ENCODE peak calls at places on chromosome 3, in ten cellular contexts. One of them, this sample, is unnamed.

GRCh38 chr3:43473228-43473627 is 148.6 kb downstream of the ANO10 start:
- DNase-seq in anterior cingulate cortex: no peak
- DNase-seq in cardiac fibroblast: no peak
- DNase-seq in fibroblast of lung: no peak
- DNase-seq in activated CD4-positive, alpha-beta T cell treated with anti-CD3 and anti-CD28 coated beads, Interleukin-2, amount 50 U/mL, for 1 hour: no peak
- DNase-seq in CD8-positive, alpha-beta T cell: no peak
- DNase-seq in fibroblast of mammary gland: no peak
- DNase-seq in right cardiac atrium: no peak
- DNase-seq in stimulated activated CD4-positive, alpha-beta T cell treated with anti-CD3 and anti-CD28 coated beads, Interleukin-15, amount 100 ng/mL, for 24 hours: no peak
- DNase-seq in AG08395: no peak
- DNase-seq in this sample: no peak

GRCh38 chr3:105967117-105967516 is 98.3 kb upstream of the CBLB start:
- DNase-seq in anterior cingulate cortex: no peak
- DNase-seq in cardiac fibroblast: peak; percentile 45
- DNase-seq in fibroblast of lung: peak; percentile 39
- DNase-seq in activated CD4-positive, alpha-beta T cell treated with anti-CD3 and anti-CD28 coated beads, Interleukin-2, amount 50 U/mL, for 1 hour: no peak
- DNase-seq in CD8-positive, alpha-beta T cell: no peak
- DNase-seq in fibroblast of mammary gland: peak; percentile 16
- DNase-seq in right cardiac atrium: no peak
- DNase-seq in stimulated activated CD4-positive, alpha-beta T cell treated with anti-CD3 and anti-CD28 coated beads, Interleukin-15, amount 100 ng/mL, for 24 hours: no peak
- DNase-seq in AG08395: no peak
- DNase-seq in this sample: no peak

GRCh38 chr3:160629491-160629890 is 47.5 kb upstream of the ARL14 start:
- DNase-seq in anterior cingulate cortex: no peak
- DNase-seq in cardiac fibroblast: no peak
- DNase-seq in fibroblast of lung: no peak
- DNase-seq in activated CD4-positive, alpha-beta T cell treated with anti-CD3 and anti-CD28 coated beads, Interleukin-2, amount 50 U/mL, for 1 hour: no peak
- DNase-seq in CD8-positive, alpha-beta T cell: no peak
- DNase-seq in fibroblast of mammary gland: no peak
- DNase-seq in right cardiac atrium: no peak
- DNase-seq in stimulated activated CD4-positive, alpha-beta T cell treated with anti-CD3 and anti-CD28 coated beads, Interleukin-15, amount 100 ng/mL, for 24 hours: no peak
- DNase-seq in AG08395: no peak
- DNase-seq in this sample: no peak

GRCh38 chr3:58559586-58559985 is 17.6 kb downstream of the FAM107A start:
- DNase-seq in anterior cingulate cortex: no peak
- DNase-seq in cardiac fibroblast: no peak
- DNase-seq in fibroblast of lung: no peak
- DNase-seq in activated CD4-positive, alpha-beta T cell treated with anti-CD3 and anti-CD28 coated beads, Interleukin-2, amount 50 U/mL, for 1 hour: no peak
- DNase-seq in CD8-positive, alpha-beta T cell: no peak
- DNase-seq in fibroblast of mammary gland: no peak
- DNase-seq in right cardiac atrium: no peak
- DNase-seq in stimulated activated CD4-positive, alpha-beta T cell treated with anti-CD3 and anti-CD28 coated beads, Interleukin-15, amount 100 ng/mL, for 24 hours: no peak
- DNase-seq in AG08395: no peak
- DNase-seq in this sample: peak; percentile 28

GRCh38 chr3:175335229-175335628 is 476.1 kb downstream of the NAALADL2 start:
- DNase-seq in anterior cingulate cortex: no peak
- DNase-seq in cardiac fibroblast: no peak
- DNase-seq in fibroblast of lung: no peak
- DNase-seq in activated CD4-positive, alpha-beta T cell treated with anti-CD3 and anti-CD28 coated beads, Interleukin-2, amount 50 U/mL, for 1 hour: no peak
- DNase-seq in CD8-positive, alpha-beta T cell: no peak
- DNase-seq in fibroblast of mammary gland: no peak
- DNase-seq in right cardiac atrium: no peak
- DNase-seq in stimulated activated CD4-positive, alpha-beta T cell treated with anti-CD3 and anti-CD28 coated beads, Interleukin-15, amount 100 ng/mL, for 24 hours: no peak
- DNase-seq in AG08395: no peak
- DNase-seq in this sample: no peak

GRCh38 chr3:155442066-155442465 is 148.6 kb upstream of the STRIT1 start:
- DNase-seq in anterior cingulate cortex: no peak
- DNase-seq in cardiac fibroblast: peak; percentile 57
- DNase-seq in fibroblast of lung: no peak
- DNase-seq in activated CD4-positive, alpha-beta T cell treated with anti-CD3 and anti-CD28 coated beads, Interleukin-2, amount 50 U/mL, for 1 hour: no peak
- DNase-seq in CD8-positive, alpha-beta T cell: no peak
- DNase-seq in fibroblast of mammary gland: peak; percentile 65
- DNase-seq in right cardiac atrium: no peak
- DNase-seq in stimulated activated CD4-positive, alpha-beta T cell treated with anti-CD3 and anti-CD28 coated beads, Interleukin-15, amount 100 ng/mL, for 24 hours: no peak
- DNase-seq in AG08395: no peak
- DNase-seq in this sample: no peak

GRCh38 chr3:28348286-28348636 is 260 bp upstream of the ZCWPW2 start:
- DNase-seq in anterior cingulate cortex: no peak
- DNase-seq in cardiac fibroblast: peak; percentile 96
- DNase-seq in fibroblast of lung: no peak
- DNase-seq in activated CD4-positive, alpha-beta T cell treated with anti-CD3 and anti-CD28 coated beads, Interleukin-2, amount 50 U/mL, for 1 hour: no peak
- DNase-seq in CD8-positive, alpha-beta T cell: peak; percentile 90
- DNase-seq in fibroblast of mammary gland: peak; percentile 95
- DNase-seq in right cardiac atrium: peak; percentile 95
- DNase-seq in stimulated activated CD4-positive, alpha-beta T cell treated with anti-CD3 and anti-CD28 coated beads, Interleukin-15, amount 100 ng/mL, for 24 hours: no peak
- DNase-seq in AG08395: peak; percentile 86
- DNase-seq in this sample: no peak

GRCh38 chr3:108518895-108519294 is 8.5 kb upstream of the MYH15 start:
- DNase-seq in anterior cingulate cortex: no peak
- DNase-seq in cardiac fibroblast: peak; percentile 28
- DNase-seq in fibroblast of lung: no peak
- DNase-seq in activated CD4-positive, alpha-beta T cell treated with anti-CD3 and anti-CD28 coated beads, Interleukin-2, amount 50 U/mL, for 1 hour: no peak
- DNase-seq in CD8-positive, alpha-beta T cell: no peak
- DNase-seq in fibroblast of mammary gland: peak; percentile 18
- DNase-seq in right cardiac atrium: no peak
- DNase-seq in stimulated activated CD4-positive, alpha-beta T cell treated with anti-CD3 and anti-CD28 coated beads, Interleukin-15, amount 100 ng/mL, for 24 hours: no peak
- DNase-seq in AG08395: no peak
- DNase-seq in this sample: no peak

GRCh38 chr3:183490653-183491052 is 62.2 kb upstream of the MCF2L2 start:
- DNase-seq in anterior cingulate cortex: no peak
- DNase-seq in cardiac fibroblast: peak; percentile 55
- DNase-seq in fibroblast of lung: no peak
- DNase-seq in activated CD4-positive, alpha-beta T cell treated with anti-CD3 and anti-CD28 coated beads, Interleukin-2, amount 50 U/mL, for 1 hour: no peak
- DNase-seq in CD8-positive, alpha-beta T cell: no peak
- DNase-seq in fibroblast of mammary gland: no peak
- DNase-seq in right cardiac atrium: no peak
- DNase-seq in stimulated activated CD4-positive, alpha-beta T cell treated with anti-CD3 and anti-CD28 coated beads, Interleukin-15, amount 100 ng/mL, for 24 hours: no peak
- DNase-seq in AG08395: no peak
- DNase-seq in this sample: no peak

GRCh38 chr3:152970851-152971250 is 135.9 kb downstream of the P2RY1 start:
- DNase-seq in anterior cingulate cortex: no peak
- DNase-seq in cardiac fibroblast: no peak
- DNase-seq in fibroblast of lung: no peak
- DNase-seq in activated CD4-positive, alpha-beta T cell treated with anti-CD3 and anti-CD28 coated beads, Interleukin-2, amount 50 U/mL, for 1 hour: no peak
- DNase-seq in CD8-positive, alpha-beta T cell: no peak
- DNase-seq in fibroblast of mammary gland: no peak
- DNase-seq in right cardiac atrium: no peak
- DNase-seq in stimulated activated CD4-positive, alpha-beta T cell treated with anti-CD3 and anti-CD28 coated beads, Interleukin-15, amount 100 ng/mL, for 24 hours: no peak
- DNase-seq in AG08395: no peak
- DNase-seq in this sample: no peak

GRCh38 chr3:158260392-158260791 is 150.5 kb downstream of the RSRC1 start:
- DNase-seq in anterior cingulate cortex: no peak
- DNase-seq in cardiac fibroblast: no peak
- DNase-seq in fibroblast of lung: no peak
- DNase-seq in activated CD4-positive, alpha-beta T cell treated with anti-CD3 and anti-CD28 coated beads, Interleukin-2, amount 50 U/mL, for 1 hour: no peak
- DNase-seq in CD8-positive, alpha-beta T cell: no peak
- DNase-seq in fibroblast of mammary gland: no peak
- DNase-seq in right cardiac atrium: no peak
- DNase-seq in stimulated activated CD4-positive, alpha-beta T cell treated with anti-CD3 and anti-CD28 coated beads, Interleukin-15, amount 100 ng/mL, for 24 hours: no peak
- DNase-seq in AG08395: no peak
- DNase-seq in this sample: no peak

GRCh38 chr3:117399311-117400068 is 689.9 kb downstream of the TUSC7 start:
- DNase-seq in anterior cingulate cortex: no peak
- DNase-seq in cardiac fibroblast: peak; percentile 5
- DNase-seq in fibroblast of lung: peak; percentile 64
- DNase-seq in activated CD4-positive, alpha-beta T cell treated with anti-CD3 and anti-CD28 coated beads, Interleukin-2, amount 50 U/mL, for 1 hour: no peak
- DNase-seq in CD8-positive, alpha-beta T cell: no peak
- DNase-seq in fibroblast of mammary gland: peak; percentile 28
- DNase-seq in right cardiac atrium: no peak
- DNase-seq in stimulated activated CD4-positive, alpha-beta T cell treated with anti-CD3 and anti-CD28 coated beads, Interleukin-15, amount 100 ng/mL, for 24 hours: no peak
- DNase-seq in AG08395: peak; percentile 62
- DNase-seq in this sample: no peak

GRCh38 chr3:144055604-144056003 is 84.0 kb downstream of the DIPK2A start:
- DNase-seq in anterior cingulate cortex: no peak
- DNase-seq in cardiac fibroblast: peak; percentile 60
- DNase-seq in fibroblast of lung: no peak
- DNase-seq in activated CD4-positive, alpha-beta T cell treated with anti-CD3 and anti-CD28 coated beads, Interleukin-2, amount 50 U/mL, for 1 hour: no peak
- DNase-seq in CD8-positive, alpha-beta T cell: no peak
- DNase-seq in fibroblast of mammary gland: no peak
- DNase-seq in right cardiac atrium: no peak
- DNase-seq in stimulated activated CD4-positive, alpha-beta T cell treated with anti-CD3 and anti-CD28 coated beads, Interleukin-15, amount 100 ng/mL, for 24 hours: no peak
- DNase-seq in AG08395: peak; percentile 3
- DNase-seq in this sample: no peak

GRCh38 chr3:128278761-128279593 is 125.7 kb downstream of the EEFSEC start:
- DNase-seq in anterior cingulate cortex: no peak
- DNase-seq in cardiac fibroblast: peak; percentile 68
- DNase-seq in fibroblast of lung: peak; percentile 94
- DNase-seq in activated CD4-positive, alpha-beta T cell treated with anti-CD3 and anti-CD28 coated beads, Interleukin-2, amount 50 U/mL, for 1 hour: no peak
- DNase-seq in CD8-positive, alpha-beta T cell: no peak
- DNase-seq in fibroblast of mammary gland: peak; percentile 93
- DNase-seq in right cardiac atrium: peak; percentile 85
- DNase-seq in stimulated activated CD4-positive, alpha-beta T cell treated with anti-CD3 and anti-CD28 coated beads, Interleukin-15, amount 100 ng/mL, for 24 hours: no peak
- DNase-seq in AG08395: peak; percentile 88
- DNase-seq in this sample: peak; percentile 91

GRCh38 chr3:25103391-25103790 is 324.7 kb upstream of the RARB start:
- DNase-seq in anterior cingulate cortex: no peak
- DNase-seq in cardiac fibroblast: no peak
- DNase-seq in fibroblast of lung: no peak
- DNase-seq in activated CD4-positive, alpha-beta T cell treated with anti-CD3 and anti-CD28 coated beads, Interleukin-2, amount 50 U/mL, for 1 hour: no peak
- DNase-seq in CD8-positive, alpha-beta T cell: no peak
- DNase-seq in fibroblast of mammary gland: peak; percentile 1
- DNase-seq in right cardiac atrium: no peak
- DNase-seq in stimulated activated CD4-positive, alpha-beta T cell treated with anti-CD3 and anti-CD28 coated beads, Interleukin-15, amount 100 ng/mL, for 24 hours: no peak
- DNase-seq in AG08395: no peak
- DNase-seq in this sample: no peak

GRCh38 chr3:43180027-43180426 is 74.1 kb upstream of the POMGNT2 start:
- DNase-seq in anterior cingulate cortex: no peak
- DNase-seq in cardiac fibroblast: peak; percentile 96
- DNase-seq in fibroblast of lung: peak; percentile 94
- DNase-seq in activated CD4-positive, alpha-beta T cell treated with anti-CD3 and anti-CD28 coated beads, Interleukin-2, amount 50 U/mL, for 1 hour: peak; percentile 25
- DNase-seq in CD8-positive, alpha-beta T cell: peak; percentile 56
- DNase-seq in fibroblast of mammary gland: peak; percentile 86
- DNase-seq in right cardiac atrium: no peak
- DNase-seq in stimulated activated CD4-positive, alpha-beta T cell treated with anti-CD3 and anti-CD28 coated beads, Interleukin-15, amount 100 ng/mL, for 24 hours: peak; percentile 23
- DNase-seq in AG08395: peak; percentile 24
- DNase-seq in this sample: no peak

GRCh38 chr3:102200560-102200959 is 234.3 kb upstream of the ZPLD1 start:
- DNase-seq in anterior cingulate cortex: no peak
- DNase-seq in cardiac fibroblast: peak; percentile 25
- DNase-seq in fibroblast of lung: no peak
- DNase-seq in activated CD4-positive, alpha-beta T cell treated with anti-CD3 and anti-CD28 coated beads, Interleukin-2, amount 50 U/mL, for 1 hour: no peak
- DNase-seq in CD8-positive, alpha-beta T cell: no peak
- DNase-seq in fibroblast of mammary gland: no peak
- DNase-seq in right cardiac atrium: no peak
- DNase-seq in stimulated activated CD4-positive, alpha-beta T cell treated with anti-CD3 and anti-CD28 coated beads, Interleukin-15, amount 100 ng/mL, for 24 hours: no peak
- DNase-seq in AG08395: no peak
- DNase-seq in this sample: no peak

GRCh38 chr3:114627760-114628159 is 333.9 kb downstream of the TIGIT start:
- DNase-seq in anterior cingulate cortex: no peak
- DNase-seq in cardiac fibroblast: peak; percentile 81
- DNase-seq in fibroblast of lung: peak; percentile 69
- DNase-seq in activated CD4-positive, alpha-beta T cell treated with anti-CD3 and anti-CD28 coated beads, Interleukin-2, amount 50 U/mL, for 1 hour: no peak
- DNase-seq in CD8-positive, alpha-beta T cell: no peak
- DNase-seq in fibroblast of mammary gland: peak; percentile 73
- DNase-seq in right cardiac atrium: peak; percentile 49
- DNase-seq in stimulated activated CD4-positive, alpha-beta T cell treated with anti-CD3 and anti-CD28 coated beads, Interleukin-15, amount 100 ng/mL, for 24 hours: no peak
- DNase-seq in AG08395: peak; percentile 60
- DNase-seq in this sample: peak; percentile 54

GRCh38 chr3:157611176-157611575 is 108.0 kb upstream of the VEPH1 start:
- DNase-seq in anterior cingulate cortex: no peak
- DNase-seq in cardiac fibroblast: no peak
- DNase-seq in fibroblast of lung: no peak
- DNase-seq in activated CD4-positive, alpha-beta T cell treated with anti-CD3 and anti-CD28 coated beads, Interleukin-2, amount 50 U/mL, for 1 hour: no peak
- DNase-seq in CD8-positive, alpha-beta T cell: no peak
- DNase-seq in fibroblast of mammary gland: no peak
- DNase-seq in right cardiac atrium: no peak
- DNase-seq in stimulated activated CD4-positive, alpha-beta T cell treated with anti-CD3 and anti-CD28 coated beads, Interleukin-15, amount 100 ng/mL, for 24 hours: no peak
- DNase-seq in AG08395: no peak
- DNase-seq in this sample: no peak

GRCh38 chr3:62041681-62042080 is 331.7 kb downstream of the FEZF2 start:
- DNase-seq in anterior cingulate cortex: no peak
- DNase-seq in cardiac fibroblast: no peak
- DNase-seq in fibroblast of lung: no peak
- DNase-seq in activated CD4-positive, alpha-beta T cell treated with anti-CD3 and anti-CD28 coated beads, Interleukin-2, amount 50 U/mL, for 1 hour: no peak
- DNase-seq in CD8-positive, alpha-beta T cell: no peak
- DNase-seq in fibroblast of mammary gland: no peak
- DNase-seq in right cardiac atrium: no peak
- DNase-seq in stimulated activated CD4-positive, alpha-beta T cell treated with anti-CD3 and anti-CD28 coated beads, Interleukin-15, amount 100 ng/mL, for 24 hours: no peak
- DNase-seq in AG08395: no peak
- DNase-seq in this sample: no peak

GRCh38 chr3:58522759-58523425 is 14.1 kb downstream of the ACOX2 start:
- DNase-seq in anterior cingulate cortex: no peak
- DNase-seq in cardiac fibroblast: no peak
- DNase-seq in fibroblast of lung: no peak
- DNase-seq in activated CD4-positive, alpha-beta T cell treated with anti-CD3 and anti-CD28 coated beads, Interleukin-2, amount 50 U/mL, for 1 hour: no peak
- DNase-seq in CD8-positive, alpha-beta T cell: no peak
- DNase-seq in fibroblast of mammary gland: no peak
- DNase-seq in right cardiac atrium: no peak
- DNase-seq in stimulated activated CD4-positive, alpha-beta T cell treated with anti-CD3 and anti-CD28 coated beads, Interleukin-15, amount 100 ng/mL, for 24 hours: no peak
- DNase-seq in AG08395: no peak
- DNase-seq in this sample: no peak

GRCh38 chr3:122030381-122031122 is 8.5 kb upstream of the ILDR1 start:
- DNase-seq in anterior cingulate cortex: no peak
- DNase-seq in cardiac fibroblast: peak; percentile 46
- DNase-seq in fibroblast of lung: no peak
- DNase-seq in activated CD4-positive, alpha-beta T cell treated with anti-CD3 and anti-CD28 coated beads, Interleukin-2, amount 50 U/mL, for 1 hour: no peak
- DNase-seq in CD8-positive, alpha-beta T cell: no peak
- DNase-seq in fibroblast of mammary gland: peak; percentile 20
- DNase-seq in right cardiac atrium: no peak
- DNase-seq in stimulated activated CD4-positive, alpha-beta T cell treated with anti-CD3 and anti-CD28 coated beads, Interleukin-15, amount 100 ng/mL, for 24 hours: peak; percentile 3
- DNase-seq in AG08395: no peak
- DNase-seq in this sample: no peak

GRCh38 chr3:16174389-16174788 is at the start of gene GALNT15:
- DNase-seq in anterior cingulate cortex: peak; percentile 65
- DNase-seq in cardiac fibroblast: peak; percentile 98
- DNase-seq in fibroblast of lung: peak; percentile 99
- DNase-seq in activated CD4-positive, alpha-beta T cell treated with anti-CD3 and anti-CD28 coated beads, Interleukin-2, amount 50 U/mL, for 1 hour: no peak
- DNase-seq in CD8-positive, alpha-beta T cell: no peak
- DNase-seq in fibroblast of mammary gland: peak; percentile 100
- DNase-seq in right cardiac atrium: peak; percentile 88
- DNase-seq in stimulated activated CD4-positive, alpha-beta T cell treated with anti-CD3 and anti-CD28 coated beads, Interleukin-15, amount 100 ng/mL, for 24 hours: no peak
- DNase-seq in AG08395: peak; percentile 93
- DNase-seq in this sample: peak; percentile 93

GRCh38 chr3:108667312-108667711 is 77.8 kb downstream of the DZIP3 start:
- DNase-seq in anterior cingulate cortex: no peak
- DNase-seq in cardiac fibroblast: no peak
- DNase-seq in fibroblast of lung: no peak
- DNase-seq in activated CD4-positive, alpha-beta T cell treated with anti-CD3 and anti-CD28 coated beads, Interleukin-2, amount 50 U/mL, for 1 hour: no peak
- DNase-seq in CD8-positive, alpha-beta T cell: no peak
- DNase-seq in fibroblast of mammary gland: no peak
- DNase-seq in right cardiac atrium: no peak
- DNase-seq in stimulated activated CD4-positive, alpha-beta T cell treated with anti-CD3 and anti-CD28 coated beads, Interleukin-15, amount 100 ng/mL, for 24 hours: no peak
- DNase-seq in AG08395: no peak
- DNase-seq in this sample: no peak

GRCh38 chr3:155737844-155738460 is 6.9 kb downstream of the PLCH1 start:
- DNase-seq in anterior cingulate cortex: no peak
- DNase-seq in cardiac fibroblast: no peak
- DNase-seq in fibroblast of lung: no peak
- DNase-seq in activated CD4-positive, alpha-beta T cell treated with anti-CD3 and anti-CD28 coated beads, Interleukin-2, amount 50 U/mL, for 1 hour: no peak
- DNase-seq in CD8-positive, alpha-beta T cell: no peak
- DNase-seq in fibroblast of mammary gland: no peak
- DNase-seq in right cardiac atrium: no peak
- DNase-seq in stimulated activated CD4-positive, alpha-beta T cell treated with anti-CD3 and anti-CD28 coated beads, Interleukin-15, amount 100 ng/mL, for 24 hours: no peak
- DNase-seq in AG08395: no peak
- DNase-seq in this sample: no peak

GRCh38 chr3:153350420-153350819 is 188.4 kb downstream of the RAP2B start:
- DNase-seq in anterior cingulate cortex: no peak
- DNase-seq in cardiac fibroblast: peak; percentile 70
- DNase-seq in fibroblast of lung: peak; percentile 20
- DNase-seq in activated CD4-positive, alpha-beta T cell treated with anti-CD3 and anti-CD28 coated beads, Interleukin-2, amount 50 U/mL, for 1 hour: no peak
- DNase-seq in CD8-positive, alpha-beta T cell: no peak
- DNase-seq in fibroblast of mammary gland: peak; percentile 36
- DNase-seq in right cardiac atrium: no peak
- DNase-seq in stimulated activated CD4-positive, alpha-beta T cell treated with anti-CD3 and anti-CD28 coated beads, Interleukin-15, amount 100 ng/mL, for 24 hours: no peak
- DNase-seq in AG08395: peak; percentile 71
- DNase-seq in this sample: no peak

GRCh38 chr3:190585771-190586630 is 72.1 kb downstream of the IL1RAP start:
- DNase-seq in anterior cingulate cortex: no peak
- DNase-seq in cardiac fibroblast: peak; percentile 99
- DNase-seq in fibroblast of lung: peak; percentile 94
- DNase-seq in activated CD4-positive, alpha-beta T cell treated with anti-CD3 and anti-CD28 coated beads, Interleukin-2, amount 50 U/mL, for 1 hour: peak; percentile 4
- DNase-seq in CD8-positive, alpha-beta T cell: no peak
- DNase-seq in fibroblast of mammary gland: peak; percentile 98
- DNase-seq in right cardiac atrium: peak; percentile 16
- DNase-seq in stimulated activated CD4-positive, alpha-beta T cell treated with anti-CD3 and anti-CD28 coated beads, Interleukin-15, amount 100 ng/mL, for 24 hours: peak; percentile 74
- DNase-seq in AG08395: peak; percentile 90
- DNase-seq in this sample: no peak

GRCh38 chr3:24259901-24260512 is 234.6 kb downstream of the THRB start:
- DNase-seq in anterior cingulate cortex: no peak
- DNase-seq in cardiac fibroblast: peak; percentile 61
- DNase-seq in fibroblast of lung: peak; percentile 39
- DNase-seq in activated CD4-positive, alpha-beta T cell treated with anti-CD3 and anti-CD28 coated beads, Interleukin-2, amount 50 U/mL, for 1 hour: no peak
- DNase-seq in CD8-positive, alpha-beta T cell: no peak
- DNase-seq in fibroblast of mammary gland: peak; percentile 32
- DNase-seq in right cardiac atrium: peak; percentile 41
- DNase-seq in stimulated activated CD4-positive, alpha-beta T cell treated with anti-CD3 and anti-CD28 coated beads, Interleukin-15, amount 100 ng/mL, for 24 hours: no peak
- DNase-seq in AG08395: peak; percentile 19
- DNase-seq in this sample: no peak